ENCODE peak calls at places on chromosome 20, in six cellular contexts. V is heart right ventricle, R is pancreas, U is adrenal gland, F is H9, W is OCI-LY7. M is an unnamed sample. For H3K4me1, the result is how much of the 10 kb centered on the place peaks cover.

GRCh38 chr20:56788041-56788670 is 159.1 kb downstream of the TFAP2C start:
- DNase-seq in V (no peak), R (no peak), U (peak), F (no peak), W (no peak), M (no peak)

GRCh38 chr20:50628853-50629674 is 62.3 kb downstream of the RIPOR3 start:
- DNase-seq in V (no peak), R (peak), U (no peak), F (no peak), W (no peak), M (no peak)

GRCh38 chr20:34534391-34535165 is 18.4 kb downstream of the DYNLRB1 start:
- DNase-seq in V (no peak), R (no peak), U (no peak), F (no peak), W (no peak), M (no peak)

GRCh38 chr20:17916365-17916996 is 52.1 kb downstream of the SNX5 start:
- DNase-seq in V (no peak), R (no peak), U (no peak), F (no peak), W (no peak), M (no peak)

GRCh38 chr20:10219452-10219791 is 792 bp downstream of the SNAP25 start:
- DNase-seq in V (peak), R (peak), U (peak), F (peak), W (peak), M (peak)

GRCh38 chr20:37745553-37745952 is 51.7 kb downstream of the CTNNBL1 start:
- DNase-seq in V (no peak), R (no peak), U (no peak), F (no peak), W (peak), M (no peak)

GRCh38 chr20:5353624-5354496 is 37.1 kb upstream of the PROKR2 start:
- DNase-seq in V (no peak), R (no peak), U (no peak), F (no peak), W (no peak), M (no peak)

GRCh38 chr20:63737940-63738686 is 1.5 kb upstream of the SLC2A4RG start:
- DNase-seq in V (no peak), R (peak), U (peak), F (peak), W (peak), M (peak)

GRCh38 chr20:17761612-17762011 is 61.8 kb downstream of the BANF2 start:
- DNase-seq in V (no peak), R (no peak), U (no peak), F (peak), W (peak), M (no peak)

GRCh38 chr20:47727170-47727880 is 58.0 kb downstream of the SULF2 start:
- DNase-seq in V (peak), R (no peak), U (peak), F (no peak), W (peak), M (peak)

GRCh38 chr20:5504061-5504739 is 187.4 kb upstream of the PROKR2 start:
- DNase-seq in V (peak), R (peak), U (peak), F (peak), W (no peak), M (peak)

GRCh38 chr20:63313349-63314014 is 20.5 kb downstream of the COL20A1 start:
- DNase-seq in V (peak), R (peak), U (no peak), F (no peak), W (no peak), M (no peak)

GRCh38 chr20:13212750-13213149 is 8.3 kb upstream of the ISM1 start:
- DNase-seq in V (no peak), R (no peak), U (no peak), F (no peak), W (no peak), M (no peak)

GRCh38 chr20:52783769-52784168 is 188.4 kb upstream of the TSHZ2 start:
- DNase-seq in V (no peak), R (no peak), U (peak), F (peak), W (no peak), M (peak)

GRCh38 chr20:60752741-60753420 is 499.2 kb upstream of the CDH4 start:
- DNase-seq in V (no peak), R (no peak), U (no peak), F (no peak), W (no peak), M (no peak)

GRCh38 chr20:20759132-20759531 is 46.7 kb upstream of the RALGAPA2 start:
- DNase-seq in V (no peak), R (no peak), U (no peak), F (no peak), W (no peak), M (peak)

GRCh38 chr20:31517373-31517772 is 3.1 kb downstream of the HM13 start:
- DNase-seq in V (no peak), R (peak), U (peak), F (peak), W (no peak), M (peak)

GRCh38 chr20:56974499-56975250 is 291.8 kb downstream of the BMP7 start:
- DNase-seq in V (no peak), R (no peak), U (peak), F (peak), W (peak), M (peak)

DNA sequence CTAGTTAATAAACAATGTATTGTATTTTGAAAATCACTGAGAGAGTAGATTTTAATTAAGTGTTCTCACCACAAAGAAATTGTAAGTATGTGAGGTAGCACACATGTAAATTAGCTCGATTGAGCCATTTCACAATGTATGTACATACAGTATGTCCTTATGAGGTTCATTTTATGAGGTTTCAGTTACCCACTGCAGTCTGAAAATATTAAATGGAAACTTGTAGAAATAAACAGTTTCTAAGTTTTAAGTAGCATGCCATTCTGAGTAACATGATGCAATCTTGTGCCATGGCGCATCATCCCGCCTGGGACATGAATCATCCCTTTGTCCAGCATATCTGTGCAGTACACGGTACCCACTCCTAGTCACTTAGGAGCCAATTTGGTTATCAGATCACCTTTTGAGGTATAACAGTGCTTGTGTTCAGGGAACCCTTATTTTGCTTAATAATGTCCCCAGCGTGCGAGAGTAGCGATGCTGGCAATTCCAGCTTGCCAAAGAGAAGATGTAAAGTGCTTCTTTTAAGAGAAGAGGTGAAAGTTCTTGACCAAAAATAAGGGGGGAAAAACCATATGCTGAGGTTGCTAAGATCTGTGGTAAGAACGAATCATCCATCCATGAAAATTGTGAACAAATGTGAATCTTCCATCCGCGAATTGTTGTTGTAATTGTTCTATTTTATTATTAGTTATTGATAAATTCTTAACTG is 64.7 kb downstream of the KCNS1 start:
- DNase-seq in V (no peak), R (no peak), U (peak), F (no peak), W (no peak), M (no peak)
- H3K4me1 ChIP-seq in V (under half), R (under half), U (under half), F (under half), W (half or more), M (under half)

GRCh38 chr20:30376767-30377658 is 880.5 kb upstream of the DEFB115 start:
- DNase-seq in V (peak), R (peak), U (peak), F (peak), W (peak), M (peak)
- TF ChIP-seq CTCF in V (peak), R (peak), U (peak), F (no peak), W (peak), M (peak)

DNA sequence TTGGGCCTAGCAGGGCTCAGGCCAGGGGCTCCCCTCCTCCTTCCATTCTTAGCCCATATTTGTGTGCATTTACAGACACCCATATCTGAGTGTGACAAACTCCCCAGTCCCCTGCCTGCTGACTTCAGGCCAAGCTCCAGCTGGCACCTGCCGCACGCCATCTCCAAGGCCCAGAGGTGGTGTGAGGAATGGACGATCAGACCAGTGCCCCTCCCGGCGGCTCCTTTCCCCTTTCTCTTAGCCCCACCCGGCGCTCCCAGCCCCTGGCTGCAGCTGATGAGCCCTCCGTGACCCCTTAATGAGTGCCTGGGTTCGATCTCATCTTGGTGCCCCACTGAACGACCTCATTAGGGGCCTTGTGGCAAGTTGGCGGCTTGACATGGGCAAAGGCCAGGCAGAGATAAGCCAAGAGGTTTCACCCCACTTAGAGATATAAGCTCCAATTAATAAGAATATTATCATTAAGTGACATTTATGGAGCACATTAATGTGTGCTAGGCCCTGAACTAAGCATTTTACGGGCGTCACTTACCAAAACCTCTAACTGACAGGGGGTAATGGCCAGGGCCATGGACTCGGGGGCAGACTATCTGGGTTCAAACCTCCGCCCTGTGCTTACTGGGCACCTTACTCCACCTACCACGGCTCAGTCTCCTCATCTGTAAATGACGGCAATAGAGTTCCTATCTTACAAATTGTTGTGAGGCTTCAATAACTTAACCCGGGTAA is 17.5 kb downstream of the ADA start:
- DNase-seq in V (no peak), R (no peak), U (no peak), F (no peak), W (no peak), M (no peak)
- H3K4me1 ChIP-seq in V (half or more), R (under half), U (under half), F (under half), W (under half), M (under half)

GRCh38 chr20:38961530-38962043 is 557 bp upstream of the DHX35 start:
- DNase-seq in V (no peak), R (no peak), U (peak), F (no peak), W (peak), M (no peak)

GRCh38 chr20:38965264-38965663 is 3.1 kb downstream of the DHX35 start:
- DNase-seq in V (no peak), R (no peak), U (no peak), F (no peak), W (no peak), M (no peak)

GRCh38 chr20:38963745-38964144 is 1.6 kb downstream of the DHX35 start:
- DNase-seq in V (no peak), R (no peak), U (no peak), F (no peak), W (no peak), M (no peak)

GRCh38 chr20:38962898-38963484 is 847 bp downstream of the DHX35 start:
- DNase-seq in V (no peak), R (no peak), U (peak), F (no peak), W (peak), M (no peak)

DNA sequence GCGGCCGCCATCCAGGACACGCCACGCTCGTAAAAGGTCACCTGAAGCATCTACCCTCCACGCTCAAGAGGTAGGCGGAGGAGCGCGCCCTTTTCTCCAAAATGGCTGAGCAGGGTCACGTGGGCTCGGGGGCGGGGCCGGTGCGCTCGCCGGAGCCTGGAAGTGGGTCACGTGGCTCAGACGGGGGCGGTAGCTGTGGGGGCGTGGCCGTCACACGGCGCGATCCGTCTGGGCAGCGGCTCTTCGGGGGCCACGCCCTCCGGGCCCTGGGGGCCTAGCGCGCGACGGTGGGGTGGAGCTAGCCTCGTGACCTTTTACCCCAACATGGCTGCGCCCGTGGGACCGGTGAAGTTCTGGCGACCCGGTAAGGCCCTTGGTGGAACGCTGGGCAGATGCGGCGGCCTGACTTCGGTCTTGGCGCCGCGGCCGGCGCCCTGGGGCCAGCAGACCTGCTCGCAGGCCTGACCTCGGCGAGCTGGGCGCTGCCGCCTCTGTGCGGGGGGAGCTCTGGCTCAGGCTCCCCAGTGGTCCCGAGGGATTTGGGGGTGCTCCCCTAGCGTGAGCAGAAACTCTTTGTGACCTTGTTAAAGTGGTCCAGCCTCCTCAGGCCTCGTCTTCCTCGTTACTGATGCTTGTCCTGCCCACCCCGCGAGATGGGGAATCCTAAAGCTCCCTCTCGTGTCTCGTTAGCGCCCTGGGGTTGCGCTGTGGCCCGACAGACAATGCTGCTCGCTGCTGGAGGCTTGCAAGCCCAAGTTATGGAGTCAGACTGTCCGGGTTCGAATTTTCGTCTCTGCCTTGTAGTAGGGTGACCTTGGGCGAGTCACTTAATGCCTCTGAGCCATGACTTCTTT is at the start of gene DHX35:
- DNase-seq in V (peak), R (peak), U (peak), F (peak), W (peak), M (peak)
- TF ChIP-seq CTCF in V (peak), R (no peak), U (peak), F (no peak), W (peak), M (no peak)

GRCh38 chr20:58897493-58897892 is 45.0 kb downstream of the GNAS start:
- DNase-seq in V (no peak), R (no peak), U (no peak), F (no peak), W (no peak), M (no peak)
- H3K4me1 ChIP-seq in V (half or more), R (under half), U (under half), F (under half), W (under half), M (under half)